ENCODE peak calls at places on chromosomes 6 and 20, in five cellular contexts. Q, L, I, J and P are unnamed samples.

GRCh38 chr20:37562695-37563480 is 35.2 kb upstream of the BLCAP start:
- DNase-seq in Q (no peak), L (no peak), I (no peak), J (no peak), P (no peak)

GRCh38 chr20:24996449-24997195 is 4.1 kb upstream of the APMAP start:
- DNase-seq in Q (no peak), L (no peak), I (no peak), J (no peak), P (no peak)

GRCh38 chr20:503048-503737 is 40.4 kb downstream of the CSNK2A1 start:
- DNase-seq in Q (no peak), L (no peak), I (no peak), J (no peak), P (no peak)

GRCh38 chr20:3103369-3104032 is 19.0 kb upstream of the AVP start:
- DNase-seq in Q (no peak), L (no peak), I (no peak), J (peak; percentile 76), P (no peak)

GRCh38 chr6:12602951-12603710 is 113.4 kb upstream of the PHACTR1 start:
- DNase-seq in Q (peak; percentile 16), L (peak; percentile 88), I (peak; percentile 31), J (no peak), P (peak; percentile 7)

GRCh38 chr6:27154696-27155095 is 92.8 kb upstream of the PRSS16 start:
- DNase-seq in Q (no peak), L (no peak), I (no peak), J (no peak), P (no peak)

GRCh38 chr20:7490288-7490687 is 450.0 kb downstream of the HAO1 start:
- DNase-seq in Q (no peak), L (no peak), I (no peak), J (no peak), P (no peak)

GRCh38 chr20:45822863-45823262 is 4.2 kb downstream of the TNNC2 start:
- DNase-seq in Q (peak; percentile 70), L (peak; percentile 27), I (peak; percentile 85), J (peak; percentile 92), P (no peak)

GRCh38 chr6:147675281-147675680 is 166.8 kb downstream of the SAMD5 start:
- DNase-seq in Q (no peak), L (peak; percentile 6), I (no peak), J (no peak), P (no peak)

GRCh38 chr6:16184129-16184528 is 54.3 kb upstream of the GMPR start:
- DNase-seq in Q (peak; percentile 52), L (peak; percentile 28), I (peak; percentile 86), J (no peak), P (no peak)

GRCh38 chr20:38108438-38109024 is 56.5 kb downstream of the TGM2 start:
- DNase-seq in Q (no peak), L (peak; percentile 87), I (peak; percentile 74), J (no peak), P (no peak)

GRCh38 chr6:35722121-35722761 is 14.6 kb upstream of the ARMC12 start:
- DNase-seq in Q (no peak), L (no peak), I (no peak), J (no peak), P (no peak)

GRCh38 chr20:43666376-43667328 is at the start of gene MYBL2:
- DNase-seq in Q (peak; percentile 81), L (peak; percentile 40), I (peak; percentile 84), J (no peak), P (no peak)

GRCh38 chr6:5172057-5172683 is 87.0 kb downstream of the PPP1R3G start:
- DNase-seq in Q (no peak), L (no peak), I (no peak), J (no peak), P (no peak)

GRCh38 chr6:72861059-72861458 is 239.2 kb downstream of the KCNQ5 start:
- DNase-seq in Q (no peak), L (peak; percentile 82), I (no peak), J (no peak), P (no peak)